ENCODE peak calls at places on chromosomes 4 and X, in five cellular contexts. E, V, D, L and I are unnamed samples.

GRCh38 chr4:128848461-128848860 is 39.0 kb downstream of the JADE1 start:
- DNase-seq in E (no peak), V (no peak), D (no peak), L (no peak), I (no peak)

GRCh38 chr4:30172416-30172815 is 547.8 kb upstream of the PCDH7 start:
- DNase-seq in E (no peak), V (no peak), D (no peak), L (no peak), I (no peak)

GRCh38 chrX:21373637-21374162 is 518 bp upstream of the CNKSR2 start:
- DNase-seq in E (no peak), V (no peak), D (no peak), L (no peak), I (no peak)

GRCh38 chr4:10741961-10742699 is 57.6 kb upstream of the CLNK start:
- DNase-seq in E (no peak), V (no peak), D (no peak), L (no peak), I (no peak)

GRCh38 chrX:44569122-44569521 is 26.5 kb upstream of the FUNDC1 start:
- DNase-seq in E (no peak), V (no peak), D (no peak), L (no peak), I (no peak)

GRCh38 chrX:129663171-129663570 is 8.4 kb upstream of the APLN start:
- DNase-seq in E (no peak), V (no peak), D (no peak), L (no peak), I (no peak)

GRCh38 chrX:40154229-40154852 is 56.6 kb upstream of the BCOR start:
- DNase-seq in E (peak; percentile 75), V (peak; percentile 46), D (peak; percentile 76), L (peak; percentile 51), I (peak; percentile 82)

GRCh38 chr4:21304061-21304541 is 603.8 kb downstream of the PACRGL start:
- DNase-seq in E (peak; percentile 71), V (peak; percentile 77), D (no peak), L (no peak), I (no peak)

GRCh38 chrX:132774312-132774711 is 184.1 kb downstream of the HS6ST2 start:
- DNase-seq in E (no peak), V (no peak), D (peak; percentile 0), L (no peak), I (no peak)

GRCh38 chr4:164949448-164950118 is 27.9 kb downstream of the TRIM61 start:
- DNase-seq in E (no peak), V (peak; percentile 80), D (no peak), L (no peak), I (no peak)

GRCh38 chrX:151970661-151971060 is 3.8 kb downstream of the GABRE start:
- DNase-seq in E (no peak), V (no peak), D (no peak), L (no peak), I (peak; percentile 90)

GRCh38 chrX:47313056-47313455 is 57.3 kb upstream of the ZNF157 start:
- DNase-seq in E (no peak), V (no peak), D (no peak), L (no peak), I (no peak)

GRCh38 chr4:6470502-6471302 is 1.7 kb downstream of the PPP2R2C start:
- DNase-seq in E (peak; percentile 85), V (peak; percentile 70), D (peak; percentile 61), L (no peak), I (no peak)

GRCh38 chr4:53702334-53703266 is 111.3 kb upstream of the LNX1 start:
- DNase-seq in E (peak; percentile 84), V (peak; percentile 49), D (no peak), L (no peak), I (peak; percentile 63)

GRCh38 chr4:128244379-128244778 is 43.2 kb downstream of the PGRMC2 start:
- DNase-seq in E (no peak), V (no peak), D (no peak), L (no peak), I (no peak)

GRCh38 chr4:33998204-33998603 is 2246.1 kb downstream of the ARAP2 start:
- DNase-seq in E (no peak), V (no peak), D (no peak), L (no peak), I (no peak)

GRCh38 chrX:131987252-131987651 is 35.9 kb upstream of the STK26 start:
- DNase-seq in E (no peak), V (no peak), D (peak; percentile 36), L (peak; percentile 61), I (no peak)

GRCh38 chr4:55491486-55491885 is 55.2 kb downstream of the CLOCK start:
- DNase-seq in E (no peak), V (no peak), D (no peak), L (no peak), I (no peak)

GRCh38 chr4:146643812-146644401 is 5.2 kb downstream of the POU4F2 start:
- DNase-seq in E (no peak), V (no peak), D (peak; percentile 12), L (no peak), I (peak; percentile 6)
- TF ChIP-seq GABPA in E (no peak), V (no peak), D (no peak), L (no peak), I (no peak)

GRCh38 chrX:15956684-15957083 is 102.1 kb upstream of the AP1S2 start:
- DNase-seq in E (no peak), V (no peak), D (no peak), L (no peak), I (no peak)
- TF ChIP-seq GABPA in E (no peak), V (no peak), D (no peak), L (no peak), I (no peak)

GRCh38 chr4:109942292-109942926 is 29.7 kb downstream of the EGF start:
- DNase-seq in E (no peak), V (no peak), D (no peak), L (no peak), I (no peak)
- TF ChIP-seq GABPA in E (no peak), V (no peak), D (no peak), L (no peak), I (no peak)

GRCh38 chrX:13430136-13430827 is 110.4 kb upstream of the ATXN3L start:
- DNase-seq in E (no peak), V (no peak), D (no peak), L (no peak), I (no peak)

GRCh38 chrX:13432776-13433605 is 113.1 kb upstream of the ATXN3L start:
- DNase-seq in E (no peak), V (no peak), D (no peak), L (no peak), I (no peak)

GRCh38 chrX:13427441-13428054 is 107.7 kb upstream of the ATXN3L start:
- DNase-seq in E (no peak), V (no peak), D (peak; percentile 30), L (no peak), I (no peak)

GRCh38 chrX:13432376-13432775 is 112.5 kb upstream of the ATXN3L start:
- DNase-seq in E (no peak), V (no peak), D (no peak), L (no peak), I (no peak)

GRCh38 chrX:13428055-13428786 is 108.4 kb upstream of the ATXN3L start:
- DNase-seq in E (no peak), V (no peak), D (no peak), L (no peak), I (no peak)
- TF ChIP-seq GABPA in E (no peak), V (no peak), D (no peak), L (no peak), I (no peak)

DNA sequence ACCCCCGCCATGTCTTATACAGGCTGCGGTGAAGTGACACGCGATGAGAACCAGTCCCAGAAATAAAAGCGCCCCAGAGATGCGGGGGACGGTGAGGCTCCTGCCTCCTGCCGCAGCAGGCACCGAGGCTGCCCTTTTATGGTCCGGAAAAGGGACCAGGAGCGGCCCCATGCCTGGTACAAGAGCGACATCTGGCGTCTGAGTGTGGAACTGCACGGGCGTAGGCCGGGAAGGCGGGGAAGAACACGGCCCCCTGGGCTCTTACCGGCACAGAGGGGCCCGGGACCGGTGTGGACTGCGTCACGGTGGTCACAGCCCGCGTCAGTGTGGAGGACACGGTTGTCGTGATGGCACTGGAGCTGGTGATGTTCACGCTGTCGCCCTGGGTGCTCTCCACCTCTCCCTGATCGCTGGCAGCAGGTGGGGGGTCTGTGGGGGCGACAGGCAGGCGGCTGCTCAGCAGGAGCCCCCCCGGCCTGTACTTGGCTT is 8.9 kb upstream of the RENBP start:
- DNase-seq in E (peak; percentile 95), V (peak; percentile 91), D (peak; percentile 77), L (peak; percentile 72), I (peak; percentile 14)
- TF ChIP-seq GABPA in E (no peak), V (peak; percentile 33), D (no peak), L (no peak), I (no peak)

GRCh38 chrX:41684940-41685339 is 3.8 kb upstream of the GPR34 start:
- DNase-seq in E (no peak), V (no peak), D (no peak), L (no peak), I (no peak)
- TF ChIP-seq GABPA in E (no peak), V (no peak), D (no peak), L (no peak), I (no peak)